ENCODE peak calls at places on chromosome 2, in five cellular contexts. One of them, this sample, is unnamed.

GRCh38 chr2:140440815-140441214 is 1660.6 kb upstream of the NXPH2 start:
- DNase-seq in HepG2: no peak
- DNase-seq in K562: no peak
- DNase-seq in GM12878: no peak
- DNase-seq in Panc1: no peak
- DNase-seq in this sample: no peak

GRCh38 chr2:71665168-71666093 is 212.1 kb downstream of the DYSF start:
- DNase-seq in Panc1: no peak
- DNase-seq in K562: no peak
- DNase-seq in GM12878: no peak
- DNase-seq in HepG2: no peak
- DNase-seq in this sample: no peak

GRCh38 chr2:26530696-26531095 is 52.8 kb upstream of the OTOF start:
- DNase-seq in K562: no peak
- DNase-seq in HepG2: no peak
- DNase-seq in GM12878: no peak
- DNase-seq in Panc1: no peak
- DNase-seq in this sample: no peak

GRCh38 chr2:23381498-23381897 is 3.5 kb upstream of the KLHL29 start:
- DNase-seq in K562: no peak
- DNase-seq in HepG2: no peak
- DNase-seq in GM12878: no peak
- DNase-seq in Panc1: no peak
- DNase-seq in this sample: no peak

GRCh38 chr2:59276033-59276432 is 1034.9 kb upstream of the FANCL start:
- DNase-seq in GM12878: no peak
- DNase-seq in K562: peak; percentile 8
- DNase-seq in HepG2: no peak
- DNase-seq in Panc1: no peak
- DNase-seq in this sample: no peak

GRCh38 chr2:191690327-191690726 is 12.4 kb downstream of the NABP1 start:
- DNase-seq in GM12878: no peak
- DNase-seq in HepG2: no peak
- DNase-seq in Panc1: no peak
- DNase-seq in K562: no peak
- DNase-seq in this sample: no peak

GRCh38 chr2:147345246-147345645 is 499.6 kb upstream of the ACVR2A start:
- DNase-seq in HepG2: no peak
- DNase-seq in K562: no peak
- DNase-seq in GM12878: no peak
- DNase-seq in Panc1: no peak
- DNase-seq in this sample: no peak

GRCh38 chr2:86393521-86394490 is 47.4 kb upstream of the KDM3A start:
- DNase-seq in HepG2: no peak
- DNase-seq in K562: no peak
- DNase-seq in Panc1: no peak
- DNase-seq in GM12878: no peak
- DNase-seq in this sample: peak; percentile 12

GRCh38 chr2:217935901-217936684 is 66.7 kb downstream of the TNS1 start:
- DNase-seq in Panc1: no peak
- DNase-seq in K562: no peak
- DNase-seq in GM12878: no peak
- DNase-seq in HepG2: no peak
- DNase-seq in this sample: no peak
- TF ChIP-seq SIN3A in Panc1: no peak
- TF ChIP-seq SIN3A in K562: no peak
- TF ChIP-seq SIN3A in GM12878: no peak
- TF ChIP-seq SIN3A in HepG2: no peak
- TF ChIP-seq SIN3A in this sample: no peak

GRCh38 chr2:70516596-70516995 is 37.0 kb downstream of the TGFA start:
- DNase-seq in HepG2: no peak
- DNase-seq in Panc1: no peak
- DNase-seq in K562: no peak
- DNase-seq in GM12878: peak; percentile 24
- DNase-seq in this sample: no peak
- TF ChIP-seq SIN3A in HepG2: no peak
- TF ChIP-seq SIN3A in Panc1: no peak
- TF ChIP-seq SIN3A in K562: no peak
- TF ChIP-seq SIN3A in GM12878: no peak
- TF ChIP-seq SIN3A in this sample: no peak

DNA sequence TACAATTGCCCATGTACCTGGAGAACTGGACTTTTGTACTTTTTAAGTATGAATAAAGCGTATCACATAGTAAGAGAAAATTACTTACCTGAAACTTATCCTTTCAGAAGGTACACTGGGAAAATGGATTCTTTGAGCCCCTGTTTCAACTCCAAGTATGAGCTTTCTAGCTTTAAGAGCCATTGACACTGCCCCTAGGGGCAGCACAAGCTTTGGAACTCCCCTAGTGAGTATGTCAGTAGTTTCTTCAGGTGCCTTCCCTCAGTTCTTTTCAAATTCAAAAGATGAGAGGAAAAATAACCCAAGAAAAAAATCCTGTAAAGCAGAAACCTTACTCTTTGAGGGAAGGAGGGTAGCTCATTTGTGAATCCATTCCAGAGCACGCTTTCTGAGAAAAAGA is 124.1 kb downstream of the MEMO1 start:
- DNase-seq in GM12878: no peak
- DNase-seq in K562: no peak
- DNase-seq in Panc1: no peak
- DNase-seq in HepG2: peak; percentile 50
- DNase-seq in this sample: peak; percentile 22
- TF ChIP-seq SIN3A in GM12878: no peak
- TF ChIP-seq SIN3A in K562: no peak
- TF ChIP-seq SIN3A in Panc1: no peak
- TF ChIP-seq SIN3A in HepG2: no peak
- TF ChIP-seq SIN3A in this sample: no peak

GRCh38 chr2:3495956-3496355 is 23.4 kb downstream of the ADI1 start:
- DNase-seq in Panc1: no peak
- DNase-seq in K562: no peak
- DNase-seq in HepG2: no peak
- DNase-seq in GM12878: no peak
- DNase-seq in this sample: no peak
- TF ChIP-seq SIN3A in Panc1: no peak
- TF ChIP-seq SIN3A in K562: no peak
- TF ChIP-seq SIN3A in HepG2: no peak
- TF ChIP-seq SIN3A in GM12878: no peak
- TF ChIP-seq SIN3A in this sample: no peak

This sample was measured in HCT116.